ENCODE peak calls at places on chromosome 21, in four cellular contexts. L, X, V and D are unnamed samples. For H3K36me3, the result is how much of the 10 kb centered on the place peaks cover.

GRCh38 chr21:33668180-33668579 is 25.9 kb downstream of the ITSN1 start:
- DNase-seq in L (no peak), X (peak), V (no peak), D (no peak)

GRCh38 chr21:38266732-38267131 is 9.9 kb downstream of the KCNJ15 start:
- DNase-seq in L (no peak), X (no peak), V (peak), D (no peak)

GRCh38 chr21:37564924-37565529 is 198.5 kb downstream of the DYRK1A start:
- DNase-seq in L (peak), X (peak), V (no peak), D (peak)

GRCh38 chr21:32334980-32335471 is 36.4 kb downstream of the MRAP start:
- DNase-seq in L (no peak), X (no peak), V (no peak), D (no peak)

GRCh38 chr21:27776925-27777553 is 810.2 kb upstream of the ADAMTS5 start:
- DNase-seq in L (peak), X (no peak), V (peak), D (no peak)

GRCh38 chr21:25528511-25528910 is 78.8 kb downstream of the MRPL39 start:
- DNase-seq in L (no peak), X (no peak), V (no peak), D (no peak)

GRCh38 chr21:31991356-31992331 is 118.8 kb downstream of the HUNK start:
- DNase-seq in L (no peak), X (no peak), V (no peak), D (no peak)

GRCh38 chr21:18908641-18909040 is 505.1 kb upstream of the TMPRSS15 start:
- DNase-seq in L (no peak), X (no peak), V (no peak), D (no peak)

GRCh38 chr21:29192999-29193563 is 62.6 kb downstream of the MAP3K7CL start:
- DNase-seq in L (no peak), X (no peak), V (no peak), D (no peak)

GRCh38 chr21:29633766-29634165 is 306.0 kb downstream of the GRIK1 start:
- DNase-seq in L (no peak), X (no peak), V (no peak), D (no peak)

GRCh38 chr21:33021150-33021549 is 4.6 kb upstream of the OLIG2 start:
- DNase-seq in L (no peak), X (no peak), V (no peak), D (no peak)

GRCh38 chr21:39651206-39651605 is 38.5 kb downstream of the B3GALT5 start:
- DNase-seq in L (no peak), X (no peak), V (no peak), D (no peak)

GRCh38 chr21:16353764-16354163 is 624.0 kb downstream of the USP25 start:
- DNase-seq in L (no peak), X (no peak), V (no peak), D (no peak)

GRCh38 chr21:9008636-9009035 is 1512.7 kb upstream of the TPTE start:
- DNase-seq in L (no peak), X (no peak), V (no peak), D (no peak)

GRCh38 chr21:27346041-27346448 is 379.2 kb upstream of the ADAMTS5 start:
- DNase-seq in L (no peak), X (no peak), V (peak), D (no peak)

GRCh38 chr21:39083377-39084008 is 99.8 kb downstream of the PSMG1 start:
- DNase-seq in L (no peak), X (no peak), V (peak), D (no peak)

GRCh38 chr21:17071093-17071492 is 441.8 kb upstream of the CXADR start:
- DNase-seq in L (no peak), X (no peak), V (no peak), D (no peak)

GRCh38 chr21:45111703-45112102 is 37.3 kb downstream of the ADARB1 start:
- DNase-seq in L (no peak), X (no peak), V (no peak), D (no peak)
- H3K4me3 ChIP-seq in L (no peak), X (no peak), V (no peak), D (no peak)

GRCh38 chr21:41913230-41913629 is 34.1 kb upstream of the PRDM15 start:
- DNase-seq in L (no peak), X (no peak), V (no peak), D (peak)
- H3K36me3 ChIP-seq in L (under half), X (under half), V (under half), D (under half)

DNA sequence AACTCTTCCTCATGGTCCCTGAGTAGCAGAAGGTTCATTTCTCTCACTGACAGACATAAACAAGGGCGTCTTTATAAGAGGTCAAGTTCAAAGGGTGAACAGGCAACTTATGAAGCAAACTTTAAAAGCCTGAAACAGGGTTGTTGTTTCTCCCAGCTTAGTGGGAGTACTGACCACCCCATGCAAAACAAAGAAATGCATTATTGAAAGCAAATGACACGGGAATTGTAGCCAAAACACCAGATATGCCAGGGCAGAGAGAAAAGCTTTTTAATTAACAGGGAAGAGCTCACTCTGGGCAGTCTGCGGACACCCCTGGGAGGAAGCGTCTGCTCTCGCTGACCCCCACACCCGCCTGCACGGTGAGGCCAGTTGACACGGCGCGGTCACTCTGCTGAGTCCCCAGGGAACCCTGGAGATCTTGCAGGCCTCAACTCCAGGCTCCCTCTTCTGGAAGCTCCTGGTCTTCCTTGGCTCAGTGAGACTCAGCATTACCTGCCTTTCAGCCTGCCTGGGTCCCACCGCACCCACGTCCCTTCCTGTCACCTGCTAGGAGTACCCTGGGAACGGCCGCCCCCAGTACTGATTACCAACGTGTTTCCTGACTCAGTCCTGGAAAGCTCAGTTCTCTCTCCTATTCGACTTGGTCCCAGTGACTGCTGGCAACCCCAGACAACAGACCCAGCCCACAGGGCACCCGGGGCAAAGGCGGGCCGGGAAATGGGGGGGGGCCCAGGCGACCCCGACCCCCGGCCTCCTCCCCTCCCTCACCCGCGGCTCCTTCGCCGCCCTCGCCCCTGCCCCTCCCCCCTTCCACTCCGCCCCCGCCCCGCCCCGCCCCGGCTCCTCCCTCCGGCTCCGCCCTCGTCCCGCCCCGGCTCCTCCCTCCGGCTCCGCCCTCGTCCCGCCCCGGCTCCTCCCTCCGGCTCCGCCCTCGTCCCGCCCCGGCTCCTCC is 972 bp downstream of the CFAP410 start:
- DNase-seq in L (peak), X (peak), V (peak), D (peak)
- TF ChIP-seq CTCF in L (peak), X (peak), V (peak), D (peak)

GRCh38 chr21:44486302-44486701 is 31.0 kb downstream of the LRRC3 start:
- DNase-seq in L (no peak), X (no peak), V (no peak), D (no peak)
- H3K4me3 ChIP-seq in L (no peak), X (no peak), V (no peak), D (peak)

DNA sequence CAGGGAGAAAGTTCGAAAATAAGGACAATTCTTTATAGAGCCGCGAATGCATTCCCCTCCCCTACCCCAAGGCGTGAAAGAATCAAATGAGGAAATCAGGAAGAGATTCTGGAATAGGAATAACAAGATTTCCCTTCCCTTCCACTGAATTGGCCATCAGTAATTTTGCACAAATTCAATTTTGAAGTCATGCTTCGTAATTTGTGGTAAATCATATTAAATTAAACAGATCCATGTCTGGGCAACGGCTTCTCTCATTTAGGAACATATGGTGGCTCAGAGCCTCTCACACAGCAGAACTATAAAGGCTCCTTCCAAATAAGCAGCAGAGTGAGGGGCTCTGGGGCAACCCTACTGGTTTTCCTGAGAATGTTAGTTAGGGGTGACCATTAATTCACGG is 152.9 kb downstream of the CLIC6 start:
- DNase-seq in L (no peak), X (no peak), V (no peak), D (no peak)
- H3K36me3 ChIP-seq in L (under half), X (under half), V (under half), D (under half)